ENCODE peak calls at places on chromosomes 4 and X, in eight cellular contexts. One of them, this sample, is unnamed.

GRCh38 chr4:2991243-2991642 is 27.9 kb downstream of the GRK4 start:
- DNase-seq in mucosa of descending colon: no peak
- DNase-seq in NB4: no peak
- DNase-seq in GM13976: no peak
- DNase-seq in bronchial epithelial cell: peak
- DNase-seq in activated B cell treated with CpG ODN at 0.5 μM for 24 hours: no peak
- DNase-seq in lower lobe of right lung: no peak
- DNase-seq in GM20000: no peak
- DNase-seq in this sample: no peak

GRCh38 chr4:114132199-114132598 is 152.8 kb upstream of the ARSJ start:
- DNase-seq in mucosa of descending colon: no peak
- DNase-seq in NB4: no peak
- DNase-seq in GM13976: no peak
- DNase-seq in bronchial epithelial cell: no peak
- DNase-seq in activated B cell treated with CpG ODN at 0.5 μM for 24 hours: no peak
- DNase-seq in lower lobe of right lung: no peak
- DNase-seq in GM20000: no peak
- DNase-seq in this sample: no peak

GRCh38 chr4:85860066-85860465 is 385.1 kb downstream of the ARHGAP24 start:
- DNase-seq in mucosa of descending colon: no peak
- DNase-seq in NB4: no peak
- DNase-seq in GM13976: no peak
- DNase-seq in bronchial epithelial cell: peak
- DNase-seq in activated B cell treated with CpG ODN at 0.5 μM for 24 hours: no peak
- DNase-seq in lower lobe of right lung: no peak
- DNase-seq in GM20000: no peak
- DNase-seq in this sample: no peak

GRCh38 chrX:11406109-11406755 is 113.0 kb downstream of the AMELX start:
- DNase-seq in mucosa of descending colon: no peak
- DNase-seq in NB4: no peak
- DNase-seq in GM13976: no peak
- DNase-seq in bronchial epithelial cell: no peak
- DNase-seq in activated B cell treated with CpG ODN at 0.5 μM for 24 hours: no peak
- DNase-seq in lower lobe of right lung: no peak
- DNase-seq in GM20000: no peak
- DNase-seq in this sample: no peak

GRCh38 chr4:140856692-140857091 is 100.5 kb upstream of the TBC1D9 start:
- DNase-seq in mucosa of descending colon: no peak
- DNase-seq in NB4: no peak
- DNase-seq in GM13976: no peak
- DNase-seq in bronchial epithelial cell: peak
- DNase-seq in activated B cell treated with CpG ODN at 0.5 μM for 24 hours: no peak
- DNase-seq in lower lobe of right lung: no peak
- DNase-seq in GM20000: no peak
- DNase-seq in this sample: no peak

GRCh38 chrX:133670394-133670793 is 255.1 kb upstream of the GPC4 start:
- DNase-seq in mucosa of descending colon: peak
- DNase-seq in NB4: peak
- DNase-seq in GM13976: peak
- DNase-seq in bronchial epithelial cell: peak
- DNase-seq in activated B cell treated with CpG ODN at 0.5 μM for 24 hours: no peak
- DNase-seq in lower lobe of right lung: no peak
- DNase-seq in GM20000: peak
- DNase-seq in this sample: no peak

GRCh38 chrX:141879616-141880015 is 24.1 kb upstream of the MAGEC1 start:
- DNase-seq in mucosa of descending colon: no peak
- DNase-seq in NB4: peak
- DNase-seq in GM13976: no peak
- DNase-seq in bronchial epithelial cell: no peak
- DNase-seq in activated B cell treated with CpG ODN at 0.5 μM for 24 hours: no peak
- DNase-seq in lower lobe of right lung: no peak
- DNase-seq in GM20000: no peak
- DNase-seq in this sample: no peak

GRCh38 chr4:37477126-37477525 is 209.1 kb downstream of the RELL1 start:
- DNase-seq in mucosa of descending colon: no peak
- DNase-seq in NB4: peak
- DNase-seq in GM13976: no peak
- DNase-seq in bronchial epithelial cell: peak
- DNase-seq in activated B cell treated with CpG ODN at 0.5 μM for 24 hours: no peak
- DNase-seq in lower lobe of right lung: no peak
- DNase-seq in GM20000: no peak
- DNase-seq in this sample: no peak

GRCh38 chr4:45347056-45347455 is 620.7 kb upstream of the GNPDA2 start:
- DNase-seq in mucosa of descending colon: no peak
- DNase-seq in NB4: no peak
- DNase-seq in GM13976: no peak
- DNase-seq in bronchial epithelial cell: no peak
- DNase-seq in activated B cell treated with CpG ODN at 0.5 μM for 24 hours: no peak
- DNase-seq in lower lobe of right lung: no peak
- DNase-seq in GM20000: no peak
- DNase-seq in this sample: no peak

GRCh38 chr4:14520171-14520570 is 482.1 kb upstream of the CPEB2 start:
- DNase-seq in mucosa of descending colon: no peak
- DNase-seq in NB4: no peak
- DNase-seq in GM13976: no peak
- DNase-seq in bronchial epithelial cell: peak
- DNase-seq in activated B cell treated with CpG ODN at 0.5 μM for 24 hours: no peak
- DNase-seq in lower lobe of right lung: no peak
- DNase-seq in GM20000: no peak
- DNase-seq in this sample: no peak

GRCh38 chrX:150530821-150531220 is 37.6 kb upstream of the MTM1 start:
- DNase-seq in mucosa of descending colon: no peak
- DNase-seq in NB4: no peak
- DNase-seq in GM13976: no peak
- DNase-seq in bronchial epithelial cell: no peak
- DNase-seq in activated B cell treated with CpG ODN at 0.5 μM for 24 hours: no peak
- DNase-seq in lower lobe of right lung: no peak
- DNase-seq in GM20000: no peak
- DNase-seq in this sample: no peak

GRCh38 chrX:115467961-115468360 is 93.0 kb upstream of the PLS3 start:
- DNase-seq in mucosa of descending colon: no peak
- DNase-seq in NB4: no peak
- DNase-seq in GM13976: no peak
- DNase-seq in bronchial epithelial cell: no peak
- DNase-seq in activated B cell treated with CpG ODN at 0.5 μM for 24 hours: no peak
- DNase-seq in lower lobe of right lung: no peak
- DNase-seq in GM20000: no peak
- DNase-seq in this sample: no peak

GRCh38 chrX:132257116-132257515 is 37.9 kb upstream of the RAP2C start:
- DNase-seq in mucosa of descending colon: no peak
- DNase-seq in NB4: no peak
- DNase-seq in GM13976: no peak
- DNase-seq in bronchial epithelial cell: no peak
- DNase-seq in activated B cell treated with CpG ODN at 0.5 μM for 24 hours: no peak
- DNase-seq in lower lobe of right lung: no peak
- DNase-seq in GM20000: no peak
- DNase-seq in this sample: no peak

GRCh38 chr4:137536789-137537561 is 4.7 kb upstream of the PCDH18 start:
- DNase-seq in mucosa of descending colon: no peak
- DNase-seq in NB4: no peak
- DNase-seq in GM13976: no peak
- DNase-seq in bronchial epithelial cell: no peak
- DNase-seq in activated B cell treated with CpG ODN at 0.5 μM for 24 hours: no peak
- DNase-seq in lower lobe of right lung: no peak
- DNase-seq in GM20000: no peak
- DNase-seq in this sample: no peak

GRCh38 chrX:143648705-143649104 is 12.8 kb upstream of the SLITRK4 start:
- DNase-seq in mucosa of descending colon: peak
- DNase-seq in NB4: peak
- DNase-seq in GM13976: no peak
- DNase-seq in bronchial epithelial cell: peak
- DNase-seq in activated B cell treated with CpG ODN at 0.5 μM for 24 hours: no peak
- DNase-seq in lower lobe of right lung: peak
- DNase-seq in GM20000: no peak
- DNase-seq in this sample: no peak

GRCh38 chrX:15948318-15948660 is 93.7 kb upstream of the AP1S2 start:
- DNase-seq in mucosa of descending colon: no peak
- DNase-seq in NB4: no peak
- DNase-seq in GM13976: no peak
- DNase-seq in bronchial epithelial cell: peak
- DNase-seq in activated B cell treated with CpG ODN at 0.5 μM for 24 hours: no peak
- DNase-seq in lower lobe of right lung: no peak
- DNase-seq in GM20000: no peak
- DNase-seq in this sample: no peak

GRCh38 chr4:138981930-138982390 is 33.6 kb upstream of the NOCT start:
- DNase-seq in mucosa of descending colon: peak
- DNase-seq in NB4: peak
- DNase-seq in GM13976: no peak
- DNase-seq in bronchial epithelial cell: peak
- DNase-seq in activated B cell treated with CpG ODN at 0.5 μM for 24 hours: no peak
- DNase-seq in lower lobe of right lung: no peak
- DNase-seq in GM20000: no peak
- DNase-seq in this sample: peak

GRCh38 chr4:109462297-109462696 is 28.7 kb downstream of the SEC24B start:
- DNase-seq in mucosa of descending colon: no peak
- DNase-seq in NB4: peak
- DNase-seq in GM13976: no peak
- DNase-seq in bronchial epithelial cell: no peak
- DNase-seq in activated B cell treated with CpG ODN at 0.5 μM for 24 hours: no peak
- DNase-seq in lower lobe of right lung: no peak
- DNase-seq in GM20000: no peak
- DNase-seq in this sample: no peak

GRCh38 chr4:109465065-109465464 is 31.4 kb downstream of the SEC24B start:
- DNase-seq in mucosa of descending colon: no peak
- DNase-seq in NB4: no peak
- DNase-seq in GM13976: no peak
- DNase-seq in bronchial epithelial cell: no peak
- DNase-seq in activated B cell treated with CpG ODN at 0.5 μM for 24 hours: no peak
- DNase-seq in lower lobe of right lung: no peak
- DNase-seq in GM20000: no peak
- DNase-seq in this sample: no peak

DNA sequence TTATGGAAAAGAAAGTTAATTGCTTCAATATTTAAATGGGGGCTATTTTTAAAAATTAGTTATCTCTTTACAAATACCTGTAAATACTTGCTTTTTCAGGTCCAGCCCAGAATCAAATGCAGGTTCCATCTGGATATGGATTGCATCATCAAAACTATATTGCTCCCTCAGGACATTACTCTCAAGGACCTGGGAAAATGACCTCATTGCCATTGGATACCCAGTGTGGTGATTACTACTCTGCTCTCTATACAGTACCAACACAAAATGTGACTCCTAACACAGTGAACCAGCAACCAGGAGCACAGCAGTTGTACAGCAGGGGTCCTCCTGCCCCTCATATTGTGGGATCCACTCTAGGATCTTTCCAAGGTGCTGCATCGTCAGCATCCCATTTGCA is 29.2 kb downstream of the SEC24B start:
- DNase-seq in mucosa of descending colon: no peak
- DNase-seq in NB4: no peak
- DNase-seq in GM13976: no peak
- DNase-seq in bronchial epithelial cell: peak
- DNase-seq in activated B cell treated with CpG ODN at 0.5 μM for 24 hours: no peak
- DNase-seq in lower lobe of right lung: no peak
- DNase-seq in GM20000: no peak
- DNase-seq in this sample: no peak
- TF ChIP-seq CTCF in mucosa of descending colon: no peak
- TF ChIP-seq CTCF in NB4: no peak
- TF ChIP-seq CTCF in GM13976: no peak
- TF ChIP-seq CTCF in bronchial epithelial cell: no peak
- TF ChIP-seq CTCF in activated B cell treated with CpG ODN at 0.5 μM for 24 hours: no peak
- TF ChIP-seq CTCF in lower lobe of right lung: no peak
- TF ChIP-seq CTCF in GM20000: no peak
- TF ChIP-seq CTCF in this sample: no peak

DNA sequence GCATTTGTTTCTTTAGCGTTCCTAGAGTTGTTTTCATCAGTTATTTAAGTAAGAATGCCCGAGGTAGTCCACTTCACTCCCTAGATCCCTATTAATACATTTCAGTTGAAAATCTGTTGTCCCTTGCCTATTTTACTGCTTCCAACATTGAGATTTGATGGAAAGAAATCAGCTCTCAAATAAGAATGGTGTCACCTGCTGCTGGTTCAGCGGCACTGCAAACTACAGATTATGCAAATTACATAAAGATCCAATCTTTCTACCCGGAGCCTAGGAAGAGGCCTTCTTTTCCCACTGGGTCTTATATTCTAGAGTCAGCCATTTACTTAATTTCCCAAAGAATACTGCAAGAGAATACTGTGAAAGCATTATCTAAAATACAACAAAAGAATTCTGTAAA is 597.6 kb upstream of the MAGEB2 start:
- DNase-seq in mucosa of descending colon: no peak
- DNase-seq in NB4: no peak
- DNase-seq in GM13976: no peak
- DNase-seq in bronchial epithelial cell: no peak
- DNase-seq in activated B cell treated with CpG ODN at 0.5 μM for 24 hours: no peak
- DNase-seq in lower lobe of right lung: no peak
- DNase-seq in GM20000: no peak
- DNase-seq in this sample: no peak
- TF ChIP-seq CTCF in mucosa of descending colon: no peak
- TF ChIP-seq CTCF in NB4: no peak
- TF ChIP-seq CTCF in GM13976: no peak
- TF ChIP-seq CTCF in bronchial epithelial cell: peak
- TF ChIP-seq CTCF in activated B cell treated with CpG ODN at 0.5 μM for 24 hours: no peak
- TF ChIP-seq CTCF in lower lobe of right lung: no peak
- TF ChIP-seq CTCF in GM20000: no peak
- TF ChIP-seq CTCF in this sample: no peak

GRCh38 chr4:76655566-76656479 is 220.8 kb downstream of the SHROOM3 start:
- DNase-seq in mucosa of descending colon: no peak
- DNase-seq in NB4: no peak
- DNase-seq in GM13976: no peak
- DNase-seq in bronchial epithelial cell: no peak
- DNase-seq in activated B cell treated with CpG ODN at 0.5 μM for 24 hours: no peak
- DNase-seq in lower lobe of right lung: no peak
- DNase-seq in GM20000: no peak
- DNase-seq in this sample: no peak

GRCh38 chr4:76654084-76654483 is 219.1 kb downstream of the SHROOM3 start:
- DNase-seq in mucosa of descending colon: no peak
- DNase-seq in NB4: no peak
- DNase-seq in GM13976: no peak
- DNase-seq in bronchial epithelial cell: no peak
- DNase-seq in activated B cell treated with CpG ODN at 0.5 μM for 24 hours: no peak
- DNase-seq in lower lobe of right lung: no peak
- DNase-seq in GM20000: no peak
- DNase-seq in this sample: no peak

GRCh38 chr4:76652389-76652788 is 217.4 kb downstream of the SHROOM3 start:
- DNase-seq in mucosa of descending colon: no peak
- DNase-seq in NB4: no peak
- DNase-seq in GM13976: no peak
- DNase-seq in bronchial epithelial cell: no peak
- DNase-seq in activated B cell treated with CpG ODN at 0.5 μM for 24 hours: no peak
- DNase-seq in lower lobe of right lung: no peak
- DNase-seq in GM20000: no peak
- DNase-seq in this sample: no peak

GRCh38 chr4:76654796-76655195 is 219.8 kb downstream of the SHROOM3 start:
- DNase-seq in mucosa of descending colon: no peak
- DNase-seq in NB4: no peak
- DNase-seq in GM13976: no peak
- DNase-seq in bronchial epithelial cell: no peak
- DNase-seq in activated B cell treated with CpG ODN at 0.5 μM for 24 hours: no peak
- DNase-seq in lower lobe of right lung: no peak
- DNase-seq in GM20000: no peak
- DNase-seq in this sample: no peak

GRCh38 chr4:76651616-76652015 is 216.6 kb downstream of the SHROOM3 start:
- DNase-seq in mucosa of descending colon: no peak
- DNase-seq in NB4: no peak
- DNase-seq in GM13976: no peak
- DNase-seq in bronchial epithelial cell: no peak
- DNase-seq in activated B cell treated with CpG ODN at 0.5 μM for 24 hours: no peak
- DNase-seq in lower lobe of right lung: no peak
- DNase-seq in GM20000: no peak
- DNase-seq in this sample: no peak
- TF ChIP-seq CTCF in mucosa of descending colon: no peak
- TF ChIP-seq CTCF in NB4: no peak
- TF ChIP-seq CTCF in GM13976: no peak
- TF ChIP-seq CTCF in bronchial epithelial cell: no peak
- TF ChIP-seq CTCF in activated B cell treated with CpG ODN at 0.5 μM for 24 hours: no peak
- TF ChIP-seq CTCF in lower lobe of right lung: no peak
- TF ChIP-seq CTCF in GM20000: no peak
- TF ChIP-seq CTCF in this sample: no peak

GRCh38 chr4:71498624-71499023 is 159.8 kb downstream of the SLC4A4 start:
- DNase-seq in mucosa of descending colon: no peak
- DNase-seq in NB4: no peak
- DNase-seq in GM13976: no peak
- DNase-seq in bronchial epithelial cell: no peak
- DNase-seq in activated B cell treated with CpG ODN at 0.5 μM for 24 hours: no peak
- DNase-seq in lower lobe of right lung: no peak
- DNase-seq in GM20000: no peak
- DNase-seq in this sample: no peak
- TF ChIP-seq CTCF in mucosa of descending colon: no peak
- TF ChIP-seq CTCF in NB4: no peak
- TF ChIP-seq CTCF in GM13976: no peak
- TF ChIP-seq CTCF in bronchial epithelial cell: no peak
- TF ChIP-seq CTCF in activated B cell treated with CpG ODN at 0.5 μM for 24 hours: no peak
- TF ChIP-seq CTCF in lower lobe of right lung: no peak
- TF ChIP-seq CTCF in GM20000: no peak
- TF ChIP-seq CTCF in this sample: no peak